ENCODE peak calls at places on chromosomes 5 and 9, in four cellular contexts. N, F, J and V are unnamed samples.

GRCh38 chr9:96020822-96021615 is 145.5 kb downstream of the ERCC6L2 start:
- DNase-seq in J (no peak), F (no peak), N (no peak), V (no peak)

GRCh38 chr9:112218908-112219307 is 43.8 kb upstream of the SUSD1 start:
- DNase-seq in N (no peak), F (no peak), J (no peak), V (no peak)

GRCh38 chr5:74575741-74576538 is 64.6 kb downstream of the ENC1 start:
- DNase-seq in N (no peak), F (no peak), J (no peak), V (peak)

GRCh38 chr5:124130807-124131206 is 615.6 kb downstream of the ZNF608 start:
- DNase-seq in N (no peak), F (no peak), J (no peak), V (no peak)

GRCh38 chr9:87336407-87336806 is 161.3 kb upstream of the DAPK1 start:
- DNase-seq in F (no peak), N (no peak), J (no peak), V (no peak)

GRCh38 chr9:129224618-129225017 is 46.6 kb upstream of the IER5L start:
- DNase-seq in N (no peak), F (no peak), J (no peak), V (no peak)

GRCh38 chr5:163677092-163677491 is 171.7 kb downstream of the MAT2B start:
- DNase-seq in N (no peak), J (no peak), F (no peak), V (no peak)

GRCh38 chr5:116411101-116411571 is 163.5 kb downstream of the SEMA6A start:
- DNase-seq in N (no peak), J (no peak), F (no peak), V (no peak)

GRCh38 chr5:149940077-149940574 is 4.5 kb downstream of the PDE6A start:
- DNase-seq in J (no peak), N (no peak), F (no peak), V (no peak)

GRCh38 chr5:57438162-57438561 is 44.4 kb downstream of the ACTBL2 start:
- DNase-seq in N (no peak), F (no peak), J (no peak), V (no peak)

GRCh38 chr5:113242481-113243348 is 192.1 kb downstream of the TSSK1B start:
- DNase-seq in F (no peak), N (no peak), J (no peak), V (peak)

GRCh38 chr5:111454198-111454606 is 58.1 kb downstream of the STARD4 start:
- DNase-seq in N (no peak), F (no peak), J (no peak), V (peak)

GRCh38 chr5:135304352-135305221 is 94.4 kb downstream of the MACROH2A1 start:
- DNase-seq in N (no peak), J (peak), F (no peak), V (no peak)

GRCh38 chr9:100306283-100306682 is 46.5 kb downstream of the TEX10 start:
- DNase-seq in F (no peak), J (no peak), N (no peak), V (no peak)

GRCh38 chr9:14153310-14153720 is 160.6 kb downstream of the NFIB start:
- DNase-seq in F (no peak), J (no peak), N (no peak), V (no peak)

GRCh38 chr5:136776022-136776927 is 410.9 kb upstream of the TRPC7 start:
- DNase-seq in F (no peak), N (no peak), J (no peak), V (no peak)

GRCh38 chr5:180816608-180817534 is 14.3 kb upstream of the MGAT1 start:
- DNase-seq in J (no peak), F (peak), N (no peak), V (no peak)

GRCh38 chr9:137825324-137825991 is 52.1 kb upstream of the CACNA1B start:
- DNase-seq in J (no peak), F (no peak), N (no peak), V (no peak)

GRCh38 chr5:161085081-161085480 is 233.1 kb upstream of the ATP10B start:
- DNase-seq in F (no peak), N (no peak), J (no peak), V (no peak)

GRCh38 chr5:132763369-132764036 is 13.5 kb downstream of the SEPTIN8 start:
- DNase-seq in N (no peak), F (peak), J (no peak), V (no peak)

GRCh38 chr5:38267372-38267771 is 9.0 kb downstream of the EGFLAM start:
- DNase-seq in N (no peak), J (no peak), F (no peak), V (no peak)

GRCh38 chr9:114271556-114272510 is 51.1 kb upstream of the ORM1 start:
- DNase-seq in F (no peak), J (no peak), N (no peak), V (no peak)

GRCh38 chr9:91949293-91949945 is 609 bp downstream of the ROR2 start:
- DNase-seq in N (no peak), F (peak), J (peak), V (no peak)